ENCODE peak calls at places on chromosomes 3 and 15, in six cellular contexts. U is Caco-2, Y is HCT116, Z is K562, G is fibroblast of lung, E is heart right ventricle. F is an unnamed sample.

GRCh38 chr3:183253364-183253960 is 409 bp downstream of the B3GNT5 start:
- DNase-seq in E (peak; percentile 81), Y (no peak), U (peak; percentile 49), Z (peak; percentile 48), G (peak; percentile 81), F (peak; percentile 28)

GRCh38 chr3:157261000-157261399 is 101.1 kb upstream of the CCNL1 start:
- DNase-seq in U (no peak), E (no peak), Y (no peak), G (no peak), Z (no peak), F (no peak)

GRCh38 chr15:64716452-64716851 is 58.9 kb downstream of the RBPMS2 start:
- DNase-seq in E (no peak), Y (no peak), Z (no peak), G (no peak), U (no peak), F (no peak)

GRCh38 chr3:37074178-37074577 is 80.9 kb downstream of the MLH1 start:
- DNase-seq in U (no peak), Z (no peak), Y (no peak), E (no peak), G (peak; percentile 60), F (no peak)

GRCh38 chr3:13045904-13046568 is 27.2 kb downstream of the IQSEC1 start:
- DNase-seq in E (no peak), G (no peak), Z (peak; percentile 38), Y (no peak), U (no peak), F (no peak)

GRCh38 chr15:66680502-66680901 is 21.5 kb upstream of the SMAD6 start:
- DNase-seq in E (no peak), Y (no peak), G (no peak), Z (no peak), U (no peak), F (no peak)

GRCh38 chr15:35136552-35136951 is 51.5 kb upstream of the NANOGP8 start:
- DNase-seq in U (no peak), E (no peak), Y (no peak), Z (no peak), G (no peak), F (no peak)

GRCh38 chr15:42239528-42240245 is 31.6 kb upstream of the VPS39 start:
- DNase-seq in G (no peak), Z (no peak), E (no peak), Y (no peak), U (no peak), F (no peak)

GRCh38 chr3:14077310-14077709 is 47.4 kb downstream of the CHCHD4 start:
- DNase-seq in Y (no peak), E (no peak), G (no peak), U (no peak), Z (no peak), F (no peak)

GRCh38 chr3:108090066-108090700 is 648 bp downstream of the CD47 start:
- DNase-seq in E (no peak), Y (no peak), G (peak; percentile 58), U (no peak), Z (no peak), F (peak; percentile 34)

GRCh38 chr3:33758278-33758677 is 40.2 kb upstream of the PDCD6IP start:
- DNase-seq in G (no peak), E (no peak), U (no peak), Y (no peak), Z (no peak), F (no peak)

GRCh38 chr15:48143856-48144255 is 23.1 kb downstream of the SLC24A5 start:
- DNase-seq in Y (no peak), U (no peak), G (peak; percentile 27), E (no peak), Z (no peak), F (no peak)

GRCh38 chr15:64807051-64807749 is 18.2 kb downstream of the PIF1 start:
- DNase-seq in Z (no peak), Y (no peak), E (no peak), G (no peak), U (no peak), F (no peak)

GRCh38 chr3:47398218-47398617 is 17.4 kb downstream of the PTPN23 start:
- DNase-seq in Y (no peak), E (no peak), G (peak; percentile 67), U (no peak), Z (no peak), F (no peak)
- H3K36me3 ChIP-seq in Y (no peaks in the 10 kb centered on the region), E (no peaks in the 10 kb centered on the region), G (peaks cover 8% of the 10 kb centered on the region), U (no peaks in the 10 kb centered on the region), Z (peaks cover 51% of the 10 kb centered on the region), F (peaks cover 11% of the 10 kb centered on the region)

DNA sequence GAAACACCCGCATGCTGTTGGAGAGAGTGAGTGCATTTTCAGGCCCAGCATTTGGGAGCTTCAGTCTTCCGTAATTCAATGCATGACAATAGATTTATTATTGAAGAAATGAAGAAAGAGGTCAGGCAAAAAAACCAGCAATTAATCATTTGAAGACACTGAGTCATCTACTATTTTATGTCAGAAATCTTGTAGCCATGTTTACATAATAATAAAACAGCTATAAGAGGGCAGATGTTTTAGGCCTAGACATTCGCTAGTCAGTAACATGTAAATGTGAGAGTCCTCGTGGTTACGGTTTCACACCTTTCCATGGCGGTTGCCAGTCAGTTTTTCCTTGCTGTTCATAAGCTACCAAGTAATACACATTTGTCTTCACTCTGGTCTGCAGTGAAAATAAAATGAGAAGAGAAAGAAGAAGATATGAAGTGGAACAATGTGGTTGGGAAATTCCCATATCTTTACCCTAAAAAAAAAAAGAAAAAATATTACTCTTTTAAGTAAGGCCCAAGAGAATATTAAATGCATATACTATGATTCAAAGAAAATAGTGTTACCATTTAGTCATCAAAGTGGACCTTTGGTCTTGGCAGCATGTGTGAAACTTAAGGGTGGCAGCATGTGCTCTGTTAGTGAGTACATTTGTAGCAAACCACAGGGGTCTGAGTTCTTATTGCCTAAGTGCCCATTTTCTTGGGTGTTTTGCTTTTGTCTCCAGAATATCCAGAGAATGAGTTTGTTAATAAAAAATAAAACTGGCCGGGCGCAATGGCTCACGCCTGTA is 140.5 kb upstream of the TBL1XR1 start:
- DNase-seq in E (no peak), Z (no peak), U (no peak), G (peak; percentile 84), Y (no peak), F (peak; percentile 33)
- H3K4me1 ChIP-seq in E (peaks cover 10% of the 10 kb centered on the region), Z (peaks cover 65% of the 10 kb centered on the region), U (peaks cover 36% of the 10 kb centered on the region), G (peaks cover 3% of the 10 kb centered on the region), Y (peaks cover 7% of the 10 kb centered on the region), F (peaks cover 25% of the 10 kb centered on the region)

GRCh38 chr3:52801839-52802238 is 7.2 kb downstream of the ITIH3 start:
- DNase-seq in U (no peak), Z (no peak), Y (no peak), G (no peak), E (no peak), F (no peak)
- H3K36me3 ChIP-seq in U (no peaks in the 10 kb centered on the region), Z (no peaks in the 10 kb centered on the region), Y (no peaks in the 10 kb centered on the region), G (no peaks in the 10 kb centered on the region), E (no peaks in the 10 kb centered on the region), F (no peaks in the 10 kb centered on the region)

GRCh38 chr3:53195066-53195450 is 34.0 kb downstream of the PRKCD start:
- DNase-seq in U (no peak), E (no peak), Y (no peak), Z (no peak), G (no peak), F (no peak)
- H3K4me1 ChIP-seq in U (no peaks in the 10 kb centered on the region), E (peaks cover 18% of the 10 kb centered on the region), Y (peaks cover 18% of the 10 kb centered on the region), Z (peaks cover 9% of the 10 kb centered on the region), G (peaks cover 9% of the 10 kb centered on the region), F (peaks cover 8% of the 10 kb centered on the region)

GRCh38 chr15:52060511-52060910 is 41.5 kb downstream of the MAPK6 start:
- DNase-seq in G (no peak), U (no peak), Z (no peak), E (no peak), Y (no peak), F (no peak)
- H3K36me3 ChIP-seq in G (peaks cover 8% of the 10 kb centered on the region), U (peaks cover 2% of the 10 kb centered on the region), Z (peaks cover 95% of the 10 kb centered on the region), E (peaks cover 14% of the 10 kb centered on the region), Y (peaks cover 17% of the 10 kb centered on the region), F (peaks cover 50% of the 10 kb centered on the region)

GRCh38 chr3:119220970-119221667 is 19.6 kb downstream of the B4GALT4 start:
- DNase-seq in Z (no peak), E (no peak), G (no peak), U (no peak), Y (no peak), F (no peak)

GRCh38 chr3:119219069-119219468 is 21.6 kb downstream of the B4GALT4 start:
- DNase-seq in Y (no peak), G (no peak), U (no peak), E (no peak), Z (no peak), F (no peak)

GRCh38 chr3:119222400-119222799 is 18.3 kb downstream of the B4GALT4 start:
- DNase-seq in U (no peak), E (no peak), G (no peak), Z (no peak), Y (no peak), F (no peak)

GRCh38 chr3:119221779-119222320 is 18.8 kb downstream of the B4GALT4 start:
- DNase-seq in U (no peak), E (no peak), Y (no peak), G (no peak), Z (no peak), F (no peak)

GRCh38 chr3:119220198-119220597 is 20.5 kb downstream of the B4GALT4 start:
- DNase-seq in Y (no peak), U (no peak), E (no peak), Z (no peak), G (no peak), F (no peak)
- H3K4me1 ChIP-seq in Y (no peaks in the 10 kb centered on the region), U (no peaks in the 10 kb centered on the region), E (no peaks in the 10 kb centered on the region), Z (no peaks in the 10 kb centered on the region), G (no peaks in the 10 kb centered on the region), F (no peaks in the 10 kb centered on the region)

F was measured in HAP-1.